ENCODE peak calls at places on chromosomes 12 and 14, in ten cellular contexts. I is dorsolateral prefrontal cortex, S is progenitor cell of endocrine pancreas, E is fibroblast of lung, X is Peyer's patch, H is endodermal cell, A is GM23338, F is IMR-90, Q is uterus, P is HFFc6. W is an unnamed sample.

GRCh38 chr14:52778702-52779101 is 12.7 kb downstream of the GNPNAT1 start:
- DNase-seq in A (no peak), I (no peak), H (no peak), F (no peak), P (no peak), S (no peak), X (no peak), E (no peak), Q (no peak), W (no peak)

GRCh38 chr14:61106627-61107147 is 125.6 kb downstream of the SLC38A6 start:
- DNase-seq in F (no peak), H (peak; percentile 63), P (no peak), A (peak; percentile 44), X (no peak), S (no peak), I (no peak), E (no peak), Q (no peak), W (peak; percentile 38)

GRCh38 chr14:76426161-76426696 is 50.3 kb downstream of the ESRRB start:
- DNase-seq in I (no peak), Q (no peak), A (no peak), H (no peak), F (no peak), E (no peak), X (no peak), S (no peak), P (no peak), W (no peak)

GRCh38 chr12:47808574-47809380 is 10.9 kb downstream of the HDAC7 start:
- DNase-seq in E (no peak), F (peak; percentile 44), S (no peak), X (peak; percentile 73), H (peak; percentile 75), Q (no peak), P (peak; percentile 41), I (no peak), A (peak; percentile 48), W (peak; percentile 37)

GRCh38 chr12:45303955-45304354 is 88.1 kb downstream of the ANO6 start:
- DNase-seq in A (no peak), S (no peak), X (no peak), P (no peak), E (no peak), Q (no peak), H (no peak), I (no peak), F (no peak), W (no peak)

GRCh38 chr12:4174417-4174816 is 99.1 kb upstream of the CCND2 start:
- DNase-seq in S (no peak), P (no peak), E (no peak), F (no peak), Q (no peak), I (no peak), A (peak; percentile 24), X (no peak), H (peak; percentile 38), W (no peak)

GRCh38 chr12:95674631-95675030 is 115.9 kb downstream of the NTN4 start:
- DNase-seq in F (no peak), Q (no peak), A (no peak), H (no peak), I (no peak), E (no peak), S (no peak), X (no peak), P (no peak), W (peak; percentile 34)

GRCh38 chr14:102819790-102820330 is 42.6 kb downstream of the TRAF3 start:
- DNase-seq in P (no peak), Q (no peak), F (peak; percentile 31), H (no peak), I (no peak), S (no peak), A (no peak), X (no peak), E (no peak), W (peak; percentile 21)

GRCh38 chr12:125518074-125518473 is 452.8 kb downstream of the AACS start:
- DNase-seq in E (peak; percentile 30), F (no peak), I (no peak), H (peak; percentile 91), A (peak; percentile 65), Q (no peak), X (no peak), P (no peak), S (peak; percentile 46), W (no peak)

GRCh38 chr14:76926521-76927251 is 100.5 kb downstream of the LRRC74A start:
- DNase-seq in I (peak; percentile 87), S (no peak), E (peak; percentile 37), A (peak; percentile 73), H (peak; percentile 65), Q (peak; percentile 76), F (peak; percentile 58), X (peak; percentile 65), P (peak; percentile 61), W (peak; percentile 72)

GRCh38 chr14:29123017-29123416 is 356.4 kb downstream of the FOXG1 start:
- DNase-seq in F (no peak), Q (no peak), S (no peak), E (no peak), H (no peak), I (no peak), A (no peak), X (no peak), P (no peak), W (no peak)

GRCh38 chr12:14394317-14395058 is 29.0 kb downstream of the ATF7IP start:
- DNase-seq in P (peak; percentile 76), X (peak; percentile 59), E (peak; percentile 94), S (no peak), Q (peak; percentile 26), F (peak; percentile 84), A (peak; percentile 79), I (no peak), H (no peak), W (peak; percentile 75)

GRCh38 chr12:30989754-30990153 is 63.2 kb downstream of the TSPAN11 start:
- DNase-seq in Q (no peak), X (peak; percentile 49), A (peak; percentile 73), H (peak; percentile 95), E (peak; percentile 3), F (no peak), I (no peak), P (peak; percentile 6), S (no peak), W (no peak)

GRCh38 chr12:30988086-30988485 is 61.5 kb downstream of the TSPAN11 start:
- DNase-seq in A (no peak), F (no peak), E (no peak), Q (no peak), H (no peak), S (no peak), P (no peak), X (no peak), I (no peak), W (no peak)

GRCh38 chr12:30988887-30989286 is 62.3 kb downstream of the TSPAN11 start:
- DNase-seq in H (no peak), F (no peak), P (no peak), Q (no peak), E (no peak), S (no peak), A (no peak), I (no peak), X (no peak), W (no peak)

GRCh38 chr12:30982413-30982812 is 55.9 kb downstream of the TSPAN11 start:
- DNase-seq in F (no peak), E (no peak), S (no peak), Q (no peak), H (no peak), P (no peak), A (no peak), X (no peak), I (no peak), W (no peak)

GRCh38 chr12:30985814-30986452 is 59.4 kb downstream of the TSPAN11 start:
- DNase-seq in S (peak; percentile 75), A (peak; percentile 79), X (peak; percentile 53), H (peak; percentile 94), I (peak; percentile 73), Q (no peak), F (peak; percentile 40), E (peak; percentile 26), P (peak; percentile 33), W (peak; percentile 58)
- TF ChIP-seq CTCF in S (peak; percentile 90), A (peak; percentile 72), X (peak; percentile 58), H (peak; percentile 99), I (peak; percentile 85), Q (peak; percentile 12), F (peak; percentile 67), E (peak; percentile 84), P (peak; percentile 79), W (peak; percentile 89)

DNA sequence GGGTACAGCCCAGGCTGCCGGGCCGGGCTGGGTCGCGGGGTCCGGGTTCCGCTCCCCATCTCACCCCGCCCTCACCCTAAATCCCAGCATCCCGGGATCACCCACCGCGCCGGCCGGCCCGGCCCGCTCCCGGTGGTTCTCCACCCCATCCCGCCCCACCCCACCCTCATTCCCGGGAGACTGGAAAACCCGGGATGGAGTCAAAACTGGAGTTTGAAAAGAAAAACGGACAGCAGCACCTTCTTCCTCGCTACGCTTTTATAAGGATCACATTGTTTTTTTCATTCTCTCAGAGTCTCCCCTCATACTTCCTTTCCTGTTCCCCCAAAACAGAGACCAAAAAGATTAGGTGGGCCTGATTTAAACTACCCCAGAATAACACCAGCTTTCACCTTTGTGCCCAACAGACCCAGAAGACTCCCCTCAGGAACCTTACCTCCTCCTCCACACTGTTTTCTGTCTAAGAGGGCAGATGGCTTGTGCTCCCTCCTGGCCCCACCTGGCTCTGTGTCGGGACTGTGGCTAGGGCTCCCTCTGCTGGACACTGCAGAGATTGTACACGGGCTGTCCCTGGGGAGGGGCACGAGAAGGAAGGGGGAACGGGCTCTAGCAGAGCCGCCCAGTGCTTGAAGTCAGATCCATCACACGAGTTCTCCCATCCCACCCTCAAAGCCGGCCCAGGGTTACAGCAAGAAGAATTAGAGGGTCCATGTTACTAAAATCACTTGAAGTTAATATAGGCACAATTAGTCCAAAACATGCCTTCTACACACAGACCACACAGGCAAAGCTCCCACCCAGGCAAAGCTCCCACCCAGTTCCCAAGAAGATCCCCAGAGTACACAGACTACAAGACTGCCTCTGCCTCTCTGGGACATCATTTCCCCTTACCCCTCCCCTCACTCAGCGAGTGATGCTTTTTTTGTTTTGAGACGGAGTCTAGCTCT is 3.0 kb downstream of the GLI1 start:
- DNase-seq in P (peak; percentile 81), A (peak; percentile 94), H (peak; percentile 100), E (peak; percentile 83), Q (peak; percentile 90), X (peak; percentile 95), I (peak; percentile 70), F (peak; percentile 82), S (peak; percentile 89), W (peak; percentile 86)
- TF ChIP-seq CTCF in P (peak; percentile 94), A (peak; percentile 96), H (peak; percentile 94), E (peak; percentile 93), Q (peak; percentile 96), X (peak; percentile 97), I (peak; percentile 89), F (peak; percentile 94), S (peak; percentile 96), W (peak; percentile 91)

GRCh38 chr14:105187935-105188524 is 6.9 kb upstream of the NUDT14 start:
- DNase-seq in I (no peak), A (no peak), E (no peak), Q (no peak), F (no peak), S (no peak), P (no peak), H (no peak), X (peak; percentile 81), W (no peak)
- TF ChIP-seq CTCF in I (no peak), A (peak; percentile 12), E (no peak), Q (no peak), F (no peak), S (no peak), P (no peak), H (peak; percentile 49), X (peak; percentile 83), W (no peak)

DNA sequence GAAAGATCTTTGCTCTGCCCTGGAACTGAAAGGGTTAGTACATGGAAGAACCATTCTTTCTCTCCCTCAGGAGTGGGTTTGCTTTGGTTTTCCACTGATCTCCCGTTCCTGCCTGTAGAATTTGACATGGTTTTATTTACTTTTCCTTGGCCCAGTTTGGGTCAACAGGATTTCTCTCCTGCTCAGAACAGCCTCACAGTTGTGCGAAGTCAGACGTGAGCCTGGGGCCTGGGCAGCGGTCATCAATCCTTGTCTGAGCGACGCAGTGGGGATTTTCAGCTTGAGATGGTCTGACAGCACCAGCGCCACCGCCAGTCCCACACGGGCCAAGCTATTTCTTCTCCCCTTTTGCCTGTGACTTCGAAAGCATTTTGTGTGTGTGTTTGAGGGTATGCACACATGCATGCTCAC is 58.2 kb downstream of the SMOC1 start:
- DNase-seq in P (no peak), S (no peak), E (no peak), X (no peak), F (no peak), H (no peak), Q (no peak), A (no peak), I (no peak), W (no peak)
- TF ChIP-seq CTCF in P (no peak), S (peak; percentile 33), E (no peak), X (no peak), F (no peak), H (no peak), Q (no peak), A (no peak), I (no peak), W (no peak)

W was measured in fibroblast of mammary gland.